ENCODE peak calls at places on chromosome 12, in five cellular contexts. S, E, K, M and P are unnamed samples.

GRCh38 chr12:122048156-122048555 is 26.5 kb downstream of the BCL7A start:
- DNase-seq in M (no peak), E (peak), S (no peak), K (no peak), P (no peak)

GRCh38 chr12:70603044-70603443 is 34.2 kb downstream of the PTPRB start:
- DNase-seq in S (no peak), M (no peak), E (peak), K (no peak), P (no peak)

GRCh38 chr12:5043589-5044419 is at the start of gene KCNA5:
- DNase-seq in K (no peak), M (no peak), S (peak), E (no peak), P (no peak)

GRCh38 chr12:93375906-93376305 is 1.8 kb upstream of the NUDT4 start:
- DNase-seq in E (no peak), M (no peak), S (no peak), K (no peak), P (no peak)

GRCh38 chr12:79615596-79616560 is 74.9 kb downstream of the PAWR start:
- DNase-seq in K (no peak), E (no peak), M (no peak), S (no peak), P (peak)

GRCh38 chr12:68538722-68539614 is 71.7 kb upstream of the RAP1B start:
- DNase-seq in E (peak), M (no peak), K (peak), S (peak), P (no peak)

GRCh38 chr12:106288510-106289195 is 13.9 kb upstream of the TCP11L2 start:
- DNase-seq in M (no peak), E (peak), S (no peak), K (peak), P (peak)

GRCh38 chr12:13566286-13566685 is 369.8 kb downstream of the EMP1 start:
- DNase-seq in E (peak), K (peak), M (no peak), S (no peak), P (no peak)

GRCh38 chr12:104171785-104172563 is 34.0 kb upstream of the NFYB start:
- DNase-seq in E (no peak), S (no peak), K (no peak), M (no peak), P (no peak)

GRCh38 chr12:13702401-13702800 is 279.0 kb downstream of the GRIN2B start:
- DNase-seq in M (no peak), K (no peak), E (no peak), S (no peak), P (no peak)

GRCh38 chr12:3078086-3078820 is 1.1 kb downstream of the TSPAN9 start:
- DNase-seq in K (no peak), E (no peak), S (no peak), M (no peak), P (peak)

GRCh38 chr12:90909069-90909676 is 45.8 kb downstream of the CCER1 start:
- DNase-seq in E (peak), S (no peak), K (peak), M (no peak), P (peak)

GRCh38 chr12:38141861-38142260 is 174.7 kb upstream of the ALG10B start:
- DNase-seq in S (no peak), K (no peak), E (no peak), M (no peak), P (no peak)

GRCh38 chr12:23221066-23221465 is 596.1 kb downstream of the ETNK1 start:
- DNase-seq in M (no peak), E (no peak), S (no peak), K (peak), P (no peak)

GRCh38 chr12:13387074-13387473 is 190.5 kb downstream of the EMP1 start:
- DNase-seq in K (no peak), M (no peak), S (no peak), E (no peak), P (no peak)

GRCh38 chr12:89513544-89513943 is 11.1 kb downstream of the GALNT4 start:
- DNase-seq in S (no peak), K (no peak), E (no peak), M (no peak), P (no peak)

GRCh38 chr12:9925746-9926393 is 6.3 kb downstream of the CLEC2A start:
- DNase-seq in E (peak), S (no peak), M (no peak), K (peak), P (peak)

GRCh38 chr12:727321-727720 is 25.1 kb upstream of the WNK1 start:
- DNase-seq in K (peak), E (peak), S (no peak), M (no peak), P (no peak)

GRCh38 chr12:2009623-2010022 is 5.4 kb upstream of the DCP1B start:
- DNase-seq in M (no peak), E (no peak), S (no peak), K (no peak), P (no peak)

GRCh38 chr12:2008677-2009076 is 4.4 kb upstream of the DCP1B start:
- DNase-seq in K (no peak), M (no peak), E (peak), S (no peak), P (no peak)

GRCh38 chr12:2013111-2013510 is 8.9 kb upstream of the DCP1B start:
- DNase-seq in K (no peak), M (no peak), E (peak), S (no peak), P (no peak)

GRCh38 chr12:2013527-2014223 is 9.4 kb upstream of the DCP1B start:
- DNase-seq in S (peak), E (no peak), K (no peak), M (no peak), P (no peak)

GRCh38 chr12:2011641-2012607 is 7.7 kb upstream of the DCP1B start:
- DNase-seq in E (no peak), S (no peak), K (no peak), M (no peak), P (no peak)
- TF ChIP-seq CTCF in E (no peak), S (no peak), K (no peak), M (no peak), P (no peak)

GRCh38 chr12:54034784-54035310 is 2.0 kb downstream of the HOXC5 start:
- DNase-seq in S (peak), K (no peak), M (no peak), E (no peak), P (no peak)

GRCh38 chr12:54037360-54038259 is 4.8 kb downstream of the HOXC5 start:
- DNase-seq in M (no peak), K (no peak), S (no peak), E (no peak), P (no peak)

GRCh38 chr12:54038260-54038759 is 5.5 kb downstream of the HOXC5 start:
- DNase-seq in E (no peak), S (peak), M (no peak), K (no peak), P (no peak)

GRCh38 chr12:54035561-54036377 is 2.9 kb downstream of the HOXC5 start:
- DNase-seq in S (peak), E (no peak), M (no peak), K (no peak), P (no peak)

GRCh38 chr12:54036620-54037359 is 3.9 kb downstream of the HOXC5 start:
- DNase-seq in E (no peak), K (peak), M (no peak), S (no peak), P (no peak)
- TF ChIP-seq CTCF in E (no peak), K (peak), M (no peak), S (no peak), P (peak)

DNA sequence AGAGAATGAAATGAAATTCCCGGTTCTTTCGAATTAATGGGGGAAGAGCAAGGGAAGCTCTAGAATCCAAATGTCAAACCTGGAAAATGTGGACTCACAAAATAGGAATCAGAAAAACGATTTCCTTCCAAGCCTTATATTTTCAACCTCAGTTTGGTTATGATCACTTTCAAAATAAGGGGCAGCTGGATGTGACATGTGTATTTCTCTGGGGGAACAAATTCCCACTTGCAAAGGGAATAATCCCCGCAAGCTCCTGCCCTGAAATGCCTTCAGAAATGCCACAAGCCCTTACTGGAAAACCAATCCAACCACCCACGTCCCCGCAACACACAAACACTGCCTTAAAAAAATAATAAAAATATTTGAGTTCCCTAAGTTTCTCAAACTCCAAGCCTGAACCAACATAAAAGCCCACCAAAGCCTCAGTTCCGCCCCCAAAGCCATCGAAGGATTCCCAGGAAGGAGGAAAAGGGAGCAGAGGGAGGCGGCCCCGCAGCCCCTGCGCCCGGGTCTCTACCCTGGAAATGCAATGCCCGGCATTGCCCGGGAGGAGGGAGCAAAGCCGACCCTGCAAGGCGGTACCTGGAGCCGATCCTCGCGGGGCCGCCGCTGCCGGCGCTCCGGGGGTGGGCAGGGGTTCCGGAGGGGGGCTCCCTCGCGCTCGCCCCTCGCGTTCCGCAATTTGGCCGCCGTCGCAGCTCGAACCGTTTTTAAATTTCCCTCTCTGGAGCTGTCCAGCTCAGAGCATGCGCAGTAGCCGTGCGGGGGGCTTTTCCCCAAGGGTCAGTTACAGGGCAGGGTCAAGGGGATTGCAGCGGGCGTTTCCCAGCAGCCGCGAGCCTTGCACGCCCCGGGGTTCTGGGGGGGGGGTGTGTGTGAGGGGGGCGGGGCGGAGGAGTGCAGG is at the start of gene FOXN4:
- DNase-seq in K (no peak), S (no peak), M (no peak), E (no peak), P (no peak)
- TF ChIP-seq CTCF in K (no peak), S (no peak), M (no peak), E (no peak), P (no peak)

GRCh38 chr12:125143491-125143890 is 78.3 kb downstream of the AACS start:
- DNase-seq in E (peak), M (no peak), K (peak), S (no peak), P (no peak)

GRCh38 chr12:125137776-125138344 is 72.6 kb downstream of the AACS start:
- DNase-seq in S (no peak), E (no peak), M (no peak), K (no peak), P (no peak)

GRCh38 chr12:125140239-125140917 is 75.1 kb downstream of the AACS start:
- DNase-seq in S (no peak), K (peak), M (no peak), E (peak), P (peak)

GRCh38 chr12:125142601-125143000 is 77.4 kb downstream of the AACS start:
- DNase-seq in E (no peak), M (no peak), S (no peak), K (peak), P (peak)

GRCh38 chr12:125140918-125141573 is 75.8 kb downstream of the AACS start:
- DNase-seq in E (peak), K (peak), S (no peak), M (no peak), P (peak)
- TF ChIP-seq CTCF in E (no peak), K (no peak), S (no peak), M (no peak), P (no peak)

DNA sequence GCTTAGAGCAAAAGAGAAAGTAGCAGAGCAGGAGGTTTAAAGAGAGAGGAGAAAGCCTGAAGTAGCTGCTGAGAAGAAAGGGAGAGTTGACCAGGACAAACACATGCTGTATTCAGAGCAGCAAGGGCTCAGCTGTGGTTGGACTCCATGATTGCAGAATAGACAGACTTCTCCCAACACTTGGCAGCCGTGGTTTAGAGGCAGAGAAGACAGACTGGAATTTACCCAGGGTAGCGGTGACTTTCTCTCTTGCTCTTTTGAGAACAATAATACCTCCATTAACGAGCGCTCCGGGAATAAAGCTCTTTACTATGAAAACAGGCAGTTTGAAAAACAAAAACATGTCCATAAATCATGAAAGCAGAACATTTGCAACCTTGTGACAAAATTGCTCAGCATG is 21.4 kb upstream of the IGF1 start:
- DNase-seq in K (no peak), M (no peak), E (no peak), S (no peak), P (no peak)
- TF ChIP-seq CTCF in K (no peak), M (no peak), E (no peak), S (no peak), P (no peak)

DNA sequence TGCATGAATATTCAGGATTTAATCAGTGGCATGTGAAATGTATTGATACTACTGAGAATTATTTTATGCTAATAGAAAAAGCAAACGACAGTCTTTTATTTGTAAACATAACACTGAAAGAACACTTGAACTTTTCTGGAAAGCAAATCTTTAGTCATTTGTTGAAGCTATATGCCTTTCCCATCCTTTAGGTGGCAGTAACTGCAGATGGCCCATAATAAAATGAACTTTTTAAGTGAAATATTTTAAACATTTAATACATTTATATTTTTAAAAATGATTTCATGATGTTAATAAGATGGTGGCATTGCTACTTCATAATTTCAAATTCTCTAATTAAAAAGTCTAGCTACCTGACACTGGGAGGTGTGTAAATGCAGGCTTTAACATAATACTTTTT is 13.9 kb upstream of the KRR1 start:
- DNase-seq in M (no peak), E (no peak), S (no peak), K (no peak), P (no peak)
- TF ChIP-seq CTCF in M (no peak), E (peak), S (no peak), K (peak), P (peak)

DNA sequence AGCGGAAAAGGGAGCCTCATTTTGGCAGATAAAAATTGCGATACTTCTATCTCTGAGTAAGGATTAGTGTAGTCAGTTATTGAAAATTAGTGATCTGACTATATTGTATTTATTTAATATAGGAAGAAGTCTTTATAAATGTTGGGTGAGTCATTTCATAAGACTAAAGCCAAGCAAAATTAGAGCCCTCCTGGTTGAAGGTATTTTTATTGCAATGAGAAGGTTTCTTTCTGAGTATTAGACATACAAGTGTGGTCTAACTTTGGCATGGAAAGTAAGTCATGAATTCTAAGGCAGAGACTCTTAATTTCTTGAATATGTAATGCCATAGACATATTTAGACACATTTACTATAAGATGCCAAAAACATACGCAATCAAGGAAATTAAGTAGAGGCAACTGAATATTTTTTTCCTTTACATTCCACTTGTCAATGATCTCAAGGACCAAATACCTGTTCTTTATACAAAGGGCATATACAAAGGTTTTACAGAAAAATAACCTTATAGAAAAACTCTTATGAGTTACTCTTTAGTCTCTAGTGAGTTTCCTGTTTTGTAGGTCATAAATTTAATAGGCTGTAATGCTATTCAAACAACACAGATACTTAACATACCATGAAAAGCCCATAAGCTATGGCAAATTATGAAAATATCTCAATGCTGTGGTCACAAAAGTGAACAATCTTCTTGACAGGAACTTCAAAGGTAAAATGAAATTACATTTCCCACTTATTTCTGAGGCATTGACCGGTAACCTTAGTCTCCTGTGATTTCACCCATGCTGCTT is 156.6 kb upstream of the BTG1 start:
- DNase-seq in M (no peak), E (no peak), K (no peak), S (no peak), P (no peak)
- TF ChIP-seq CTCF in M (no peak), E (no peak), K (no peak), S (no peak), P (no peak)

DNA sequence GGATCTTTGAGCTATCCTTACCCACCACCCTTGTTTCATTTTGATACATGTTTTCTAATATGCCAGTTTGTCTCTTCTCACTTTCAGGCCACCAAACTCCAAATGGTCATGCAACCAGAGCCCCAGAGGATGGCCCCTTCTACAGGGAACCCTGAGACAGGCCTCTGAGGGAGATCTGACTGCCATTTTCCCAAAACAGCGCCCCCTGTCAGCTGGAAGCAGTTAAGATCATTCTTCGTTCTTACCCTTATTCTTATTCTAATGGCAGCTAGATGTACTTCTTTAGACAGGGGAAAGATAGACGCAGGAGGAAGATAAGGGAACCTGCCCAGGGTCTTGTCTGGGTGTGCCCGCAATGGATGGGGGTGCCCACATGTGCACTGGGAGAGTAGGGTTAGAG is 38.4 kb downstream of the C12orf56 start:
- DNase-seq in E (no peak), M (no peak), S (no peak), K (no peak), P (no peak)
- TF ChIP-seq CTCF in E (no peak), M (no peak), S (no peak), K (no peak), P (peak)

DNA sequence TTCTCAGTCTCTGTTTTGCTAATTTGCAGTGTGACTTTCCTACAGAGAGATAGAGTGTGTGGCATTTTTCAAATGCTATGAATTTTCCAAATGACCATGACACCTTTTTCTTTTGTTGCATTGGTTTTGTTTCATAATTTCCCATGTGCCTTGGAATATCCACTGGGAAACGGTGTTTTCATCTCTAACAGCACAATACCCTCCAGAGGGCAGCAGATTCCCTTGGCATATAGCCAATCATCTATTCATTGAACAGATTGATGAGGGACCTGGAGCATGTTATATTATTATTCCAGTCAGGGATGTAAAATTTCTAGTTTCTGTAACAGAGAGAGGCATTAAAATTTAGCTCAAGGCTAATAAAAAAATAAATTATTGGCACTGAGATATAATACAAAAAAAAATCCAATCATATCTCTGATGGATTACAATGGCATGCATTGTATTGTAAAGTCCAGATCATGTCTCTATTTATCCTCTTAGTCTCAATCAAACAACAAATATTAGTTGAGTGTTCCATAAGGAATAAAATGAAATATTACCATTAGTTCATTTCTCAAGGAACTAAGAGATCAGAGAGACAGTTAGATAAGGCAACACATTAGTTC is 29.6 kb upstream of the NTN4 start:
- DNase-seq in M (no peak), E (peak), K (peak), S (no peak), P (no peak)
- TF ChIP-seq CTCF in M (peak), E (peak), K (peak), S (no peak), P (peak)

GRCh38 chr12:51975196-51975595 is 23.7 kb downstream of the ACVR1B start:
- DNase-seq in K (no peak), E (no peak), S (no peak), M (no peak), P (no peak)
- TF ChIP-seq CTCF in K (no peak), E (no peak), S (no peak), M (no peak), P (no peak)